ENCODE peak calls at places on chromosomes 3 and 15, in five cellular contexts. K, Z, I, H and Y are unnamed samples. For H3K4me1, the result is how much of the 10 kb centered on the place peaks cover.

GRCh38 chr15:51708013-51708412 is 26.7 kb downstream of the SCG3 start:
- DNase-seq in I (no peak), Z (no peak), H (no peak), K (peak), Y (no peak)

GRCh38 chr3:122103821-122104514 is 48.8 kb downstream of the CD86 start:
- DNase-seq in I (no peak), Z (no peak), K (no peak), H (no peak), Y (no peak)

GRCh38 chr15:31264534-31265089 is 62.0 kb upstream of the KLF13 start:
- DNase-seq in H (no peak), K (no peak), I (no peak), Z (no peak), Y (no peak)

GRCh38 chr3:35639251-35640185 is at the start of gene ARPP21:
- DNase-seq in I (peak), Z (no peak), H (no peak), K (peak), Y (no peak)

GRCh38 chr15:88802991-88803240 is 320 bp upstream of the ACAN start:
- DNase-seq in Z (no peak), H (no peak), K (no peak), I (no peak), Y (peak)

GRCh38 chr3:133991209-133991608 is 38.5 kb downstream of the SLCO2A1 start:
- DNase-seq in K (peak), I (no peak), H (no peak), Z (no peak), Y (no peak)

GRCh38 chr15:48385031-48385430 is 53.8 kb downstream of the DUT start:
- DNase-seq in Z (no peak), I (no peak), K (no peak), H (no peak), Y (no peak)

GRCh38 chr3:50658416-50658815 is 16.3 kb upstream of the DOCK3 start:
- DNase-seq in K (no peak), H (no peak), I (no peak), Z (no peak), Y (no peak)

GRCh38 chr3:60399861-60400845 is 851.1 kb downstream of the FHIT start:
- DNase-seq in I (no peak), H (no peak), Z (no peak), K (no peak), Y (peak)

GRCh38 chr3:42613462-42613861 is 13.0 kb downstream of the NKTR start:
- DNase-seq in Z (no peak), H (no peak), I (no peak), K (no peak), Y (no peak)

GRCh38 chr15:65292938-65293518 is 2.8 kb upstream of the RNU5A-1 start:
- DNase-seq in I (no peak), K (no peak), Z (peak), H (no peak), Y (no peak)

GRCh38 chr15:74893627-74894026 is 3.8 kb downstream of the MPI start:
- DNase-seq in K (no peak), H (no peak), Z (no peak), I (no peak), Y (no peak)

GRCh38 chr15:27570746-27571145 is 528.4 kb downstream of the OCA2 start:
- DNase-seq in H (no peak), K (no peak), Z (no peak), I (no peak), Y (no peak)

GRCh38 chr3:112056451-112056929 is 22.0 kb downstream of the TMPRSS7 start:
- DNase-seq in K (no peak), H (no peak), Z (no peak), I (no peak), Y (no peak)

GRCh38 chr3:10370429-10370828 is 49.5 kb upstream of the SEC13 start:
- DNase-seq in I (no peak), Z (no peak), K (no peak), H (no peak), Y (no peak)

GRCh38 chr3:29926391-29926790 is 645.5 kb downstream of the RBMS3 start:
- DNase-seq in Z (no peak), I (no peak), K (no peak), H (no peak), Y (no peak)

GRCh38 chr3:29919551-29919950 is 638.7 kb downstream of the RBMS3 start:
- DNase-seq in Z (no peak), I (no peak), K (no peak), H (no peak), Y (no peak)

GRCh38 chr3:29925150-29925549 is 644.3 kb downstream of the RBMS3 start:
- DNase-seq in Z (no peak), K (no peak), H (no peak), I (no peak), Y (no peak)

GRCh38 chr3:29922990-29923746 is 642.3 kb downstream of the RBMS3 start:
- DNase-seq in I (no peak), Z (peak), H (peak), K (peak), Y (no peak)
- TF ChIP-seq POLR2AphosphoS5 in I (no peak), Z (no peak), H (no peak), K (no peak), Y (no peak)

GRCh38 chr15:79050341-79050740 is 40.2 kb downstream of the RASGRF1 start:
- DNase-seq in H (no peak), K (no peak), I (no peak), Z (no peak), Y (no peak)

GRCh38 chr15:79047676-79048439 is 42.7 kb downstream of the RASGRF1 start:
- DNase-seq in H (no peak), I (no peak), K (peak), Z (no peak), Y (no peak)

GRCh38 chr15:79049416-79049815 is 41.2 kb downstream of the RASGRF1 start:
- DNase-seq in I (no peak), Z (no peak), H (no peak), K (no peak), Y (peak)

GRCh38 chr15:79045041-79045440 is 45.5 kb downstream of the RASGRF1 start:
- DNase-seq in I (no peak), Z (no peak), H (no peak), K (no peak), Y (no peak)

DNA sequence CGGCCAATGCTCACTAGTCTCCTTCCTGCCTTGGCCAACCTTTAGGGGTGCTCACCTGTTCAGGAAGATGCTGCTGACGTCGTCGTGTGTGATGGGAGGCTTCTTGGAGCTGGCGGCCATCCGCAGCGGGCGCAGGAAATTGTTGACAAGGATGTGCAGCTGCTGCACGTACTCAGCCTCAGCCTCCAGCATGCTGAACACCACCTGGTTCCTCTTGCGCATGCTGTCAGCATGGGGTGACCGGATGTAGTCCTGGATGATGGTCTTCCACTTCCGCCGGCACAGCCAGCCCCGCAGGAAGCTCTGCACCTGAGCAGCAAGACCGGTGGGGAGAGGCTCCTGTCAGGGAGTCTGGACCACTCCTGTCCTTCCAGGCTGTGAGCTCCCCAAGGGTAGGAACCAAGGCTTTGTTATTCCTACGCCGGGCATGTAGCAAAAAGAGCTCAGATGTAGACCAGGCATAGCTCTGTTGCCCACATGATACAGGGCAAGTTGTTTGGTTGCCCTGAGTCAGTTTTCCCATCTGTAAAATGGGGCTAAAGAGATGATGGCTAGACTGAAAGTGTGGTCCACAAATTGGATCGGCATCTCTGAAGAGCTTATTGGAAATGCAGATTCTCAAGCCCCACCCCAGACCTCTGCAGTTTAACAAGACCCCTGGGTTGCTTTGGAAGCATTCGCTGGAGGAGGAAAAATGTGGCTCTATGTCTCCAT is 43.7 kb downstream of the RASGRF1 start:
- DNase-seq in Z (no peak), H (no peak), I (no peak), K (no peak), Y (no peak)
- H3K4me1 ChIP-seq in Z (under half), H (under half), I (under half), K (under half), Y (under half)

GRCh38 chr15:70048578-70048977 is 49.1 kb downstream of the TLE3 start:
- DNase-seq in I (no peak), K (peak), H (no peak), Z (no peak), Y (no peak)

GRCh38 chr15:70045045-70045444 is 52.7 kb downstream of the TLE3 start:
- DNase-seq in I (no peak), K (no peak), H (no peak), Z (no peak), Y (peak)

GRCh38 chr15:70048196-70048565 is 49.5 kb downstream of the TLE3 start:
- DNase-seq in Z (no peak), I (peak), K (peak), H (no peak), Y (peak)

GRCh38 chr15:70047386-70048195 is 50.1 kb downstream of the TLE3 start:
- DNase-seq in K (peak), Z (no peak), I (peak), H (no peak), Y (no peak)

GRCh38 chr15:70046716-70047369 is 50.9 kb downstream of the TLE3 start:
- DNase-seq in H (no peak), Z (no peak), K (peak), I (peak), Y (peak)
- TF ChIP-seq POLR2AphosphoS5 in H (peak), Z (no peak), K (no peak), I (no peak), Y (no peak)

GRCh38 chr3:49399467-49399866 is 12.3 kb downstream of the RHOA start:
- DNase-seq in Z (no peak), H (no peak), I (no peak), K (peak), Y (no peak)
- H3K4me1 ChIP-seq in Z (under half), H (under half), I (half or more), K (half or more), Y (half or more)

GRCh38 chr3:19151171-19151570 is 2.9 kb downstream of the KCNH8 start:
- DNase-seq in Z (no peak), H (no peak), K (no peak), I (no peak), Y (no peak)

GRCh38 chr3:19149388-19149787 is 1.1 kb downstream of the KCNH8 start:
- DNase-seq in I (no peak), K (no peak), H (no peak), Z (no peak), Y (no peak)

GRCh38 chr3:19147905-19148767 is at the start of gene KCNH8:
- DNase-seq in I (peak), H (no peak), Z (no peak), K (no peak), Y (peak)

GRCh38 chr3:19148768-19149091 is 420 bp downstream of the KCNH8 start:
- DNase-seq in H (no peak), K (no peak), Z (no peak), I (no peak), Y (no peak)

DNA sequence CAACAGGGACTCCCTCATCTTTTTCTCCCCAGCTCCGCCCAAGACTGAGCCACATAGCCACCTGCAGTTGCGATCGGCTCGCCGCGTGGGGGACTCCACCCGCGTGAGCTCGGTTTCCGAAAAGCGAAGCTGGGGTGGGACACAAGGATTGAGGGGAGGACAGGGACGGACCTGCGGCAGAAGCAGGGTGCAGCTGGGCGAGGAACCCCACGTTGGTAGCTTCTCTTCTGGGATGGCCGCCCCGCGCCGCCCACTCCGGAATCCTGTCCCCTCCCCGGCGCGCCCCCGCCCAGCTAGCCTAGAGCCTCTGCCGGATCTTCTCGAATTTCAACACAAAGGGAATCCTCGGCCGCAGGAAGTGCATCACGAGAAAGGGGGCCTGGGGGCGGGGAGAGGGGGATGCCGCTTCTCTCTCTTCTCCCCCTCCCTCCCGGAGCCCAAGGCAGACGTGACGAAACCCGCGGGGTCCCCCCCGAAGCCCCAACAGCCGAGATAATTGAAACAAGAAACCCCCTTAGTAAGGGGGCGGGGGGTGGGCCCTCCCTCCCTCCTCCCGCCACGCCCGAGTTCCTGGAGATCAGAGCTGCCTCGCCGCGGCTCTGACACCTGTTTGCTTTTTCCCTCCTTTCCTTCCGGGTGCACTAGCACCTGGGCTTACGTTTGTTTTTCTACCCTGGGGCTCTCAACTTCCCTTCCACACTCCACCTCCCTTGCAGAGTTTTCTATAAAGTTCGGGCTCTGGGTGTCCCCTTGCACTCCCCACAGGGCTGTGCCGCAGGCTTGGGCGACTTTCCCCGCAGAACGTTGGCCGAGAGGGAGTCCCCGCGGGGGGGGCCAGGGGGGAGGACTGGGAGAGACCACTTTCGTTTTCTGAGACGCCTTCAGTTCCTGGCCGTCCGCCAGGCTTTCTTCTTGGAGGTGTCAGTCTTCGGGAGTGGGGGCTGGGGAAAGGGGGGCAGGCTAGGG is 1.3 kb upstream of the KCNH8 start:
- DNase-seq in K (peak), Z (peak), H (peak), I (peak), Y (peak)
- TF ChIP-seq POLR2AphosphoS5 in K (no peak), Z (no peak), H (peak), I (peak), Y (no peak)

GRCh38 chr3:39249453-39250115 is 30.3 kb downstream of the CX3CR1 start:
- DNase-seq in Z (no peak), H (no peak), I (no peak), K (no peak), Y (no peak)
- H3K4me1 ChIP-seq in Z (under half), H (under half), I (under half), K (under half), Y (under half)